ENCODE peak calls at places on chromosome 17, in nine cellular contexts. One of them, this sample, is unnamed.
A peak's percentile ranks its signal among the peaks of the same experiment; 100 is the strongest.

GRCh38 chr17:58338907-58339774 is 10.5 kb upstream of the TSPOAP1 start:
- DNase-seq in heart left ventricle: peak; percentile 63
- DNase-seq in SK-N-SH: peak; percentile 79
- DNase-seq in stomach: no peak
- DNase-seq in PC-3: no peak
- DNase-seq in small intestine: no peak
- DNase-seq in astrocyte: peak; percentile 68
- DNase-seq in endodermal cell: peak; percentile 94
- DNase-seq in heart right ventricle: no peak
- DNase-seq in this sample: peak; percentile 79

GRCh38 chr17:44760474-44761308 is 1.9 kb downstream of the ADAM11 start:
- DNase-seq in PC-3: no peak
- DNase-seq in endodermal cell: no peak
- DNase-seq in heart right ventricle: no peak
- DNase-seq in heart left ventricle: no peak
- DNase-seq in small intestine: no peak
- DNase-seq in SK-N-SH: peak; percentile 79
- DNase-seq in stomach: no peak
- DNase-seq in astrocyte: no peak
- DNase-seq in this sample: no peak

GRCh38 chr17:28763804-28764266 is 20.0 kb downstream of the TRAF4 start:
- DNase-seq in PC-3: peak; percentile 85
- DNase-seq in endodermal cell: peak; percentile 92
- DNase-seq in stomach: peak; percentile 85
- DNase-seq in astrocyte: peak; percentile 44
- DNase-seq in small intestine: peak; percentile 66
- DNase-seq in heart right ventricle: peak; percentile 83
- DNase-seq in heart left ventricle: peak; percentile 64
- DNase-seq in SK-N-SH: peak; percentile 78
- DNase-seq in this sample: no peak

GRCh38 chr17:74361613-74362391 is at the start of gene BTBD17:
- DNase-seq in heart right ventricle: peak; percentile 46
- DNase-seq in heart left ventricle: peak; percentile 58
- DNase-seq in stomach: peak; percentile 64
- DNase-seq in small intestine: peak; percentile 25
- DNase-seq in astrocyte: no peak
- DNase-seq in SK-N-SH: peak; percentile 78
- DNase-seq in endodermal cell: peak; percentile 98
- DNase-seq in PC-3: peak; percentile 68
- DNase-seq in this sample: no peak

GRCh38 chr17:3475155-3475808 is 515 bp upstream of the ASPA start:
- DNase-seq in stomach: no peak
- DNase-seq in astrocyte: no peak
- DNase-seq in heart left ventricle: no peak
- DNase-seq in small intestine: no peak
- DNase-seq in PC-3: no peak
- DNase-seq in heart right ventricle: no peak
- DNase-seq in endodermal cell: no peak
- DNase-seq in SK-N-SH: no peak
- DNase-seq in this sample: no peak

GRCh38 chr17:5775098-5775497 is 190.8 kb upstream of the NLRP1 start:
- DNase-seq in stomach: no peak
- DNase-seq in PC-3: no peak
- DNase-seq in SK-N-SH: no peak
- DNase-seq in heart right ventricle: no peak
- DNase-seq in endodermal cell: no peak
- DNase-seq in heart left ventricle: no peak
- DNase-seq in astrocyte: no peak
- DNase-seq in small intestine: no peak
- DNase-seq in this sample: no peak

GRCh38 chr17:48378696-48379095 is 51.3 kb downstream of the SKAP1 start:
- DNase-seq in small intestine: no peak
- DNase-seq in heart right ventricle: no peak
- DNase-seq in stomach: no peak
- DNase-seq in PC-3: no peak
- DNase-seq in astrocyte: no peak
- DNase-seq in endodermal cell: no peak
- DNase-seq in heart left ventricle: no peak
- DNase-seq in SK-N-SH: no peak
- DNase-seq in this sample: no peak

GRCh38 chr17:7380321-7380720 is 568 bp upstream of the TNK1 start:
- DNase-seq in SK-N-SH: peak; percentile 54
- DNase-seq in small intestine: peak; percentile 49
- DNase-seq in heart left ventricle: peak; percentile 59
- DNase-seq in endodermal cell: peak; percentile 75
- DNase-seq in stomach: peak; percentile 80
- DNase-seq in heart right ventricle: peak; percentile 73
- DNase-seq in PC-3: peak; percentile 11
- DNase-seq in astrocyte: peak; percentile 22
- DNase-seq in this sample: peak; percentile 76

GRCh38 chr17:49910094-49910857 is 58.7 kb upstream of the DLX4 start:
- DNase-seq in astrocyte: no peak
- DNase-seq in small intestine: peak; percentile 11
- DNase-seq in stomach: peak; percentile 59
- DNase-seq in PC-3: peak; percentile 79
- DNase-seq in heart right ventricle: no peak
- DNase-seq in heart left ventricle: no peak
- DNase-seq in endodermal cell: peak; percentile 93
- DNase-seq in SK-N-SH: peak; percentile 73
- DNase-seq in this sample: no peak

GRCh38 chr17:77206125-77206523 is 65.4 kb downstream of the SEC14L1 start:
- DNase-seq in stomach: no peak
- DNase-seq in small intestine: no peak
- DNase-seq in endodermal cell: no peak
- DNase-seq in SK-N-SH: no peak
- DNase-seq in heart right ventricle: no peak
- DNase-seq in heart left ventricle: no peak
- DNase-seq in PC-3: no peak
- DNase-seq in astrocyte: no peak
- DNase-seq in this sample: no peak

GRCh38 chr17:12089809-12090384 is 69.2 kb downstream of the MAP2K4 start:
- DNase-seq in endodermal cell: no peak
- DNase-seq in small intestine: no peak
- DNase-seq in SK-N-SH: no peak
- DNase-seq in heart right ventricle: no peak
- DNase-seq in PC-3: peak; percentile 94
- DNase-seq in stomach: no peak
- DNase-seq in astrocyte: peak; percentile 63
- DNase-seq in heart left ventricle: no peak
- DNase-seq in this sample: no peak

GRCh38 chr17:49730078-49730786 is 22.5 kb upstream of the SLC35B1 start:
- DNase-seq in heart right ventricle: peak; percentile 93
- DNase-seq in small intestine: no peak
- DNase-seq in heart left ventricle: peak; percentile 91
- DNase-seq in PC-3: no peak
- DNase-seq in SK-N-SH: no peak
- DNase-seq in endodermal cell: no peak
- DNase-seq in astrocyte: peak; percentile 92
- DNase-seq in stomach: peak; percentile 55
- DNase-seq in this sample: peak; percentile 75

GRCh38 chr17:80382446-80382845 is 32.5 kb upstream of the ENDOV start:
- DNase-seq in small intestine: no peak
- DNase-seq in stomach: no peak
- DNase-seq in astrocyte: no peak
- DNase-seq in SK-N-SH: peak; percentile 44
- DNase-seq in PC-3: no peak
- DNase-seq in heart right ventricle: no peak
- DNase-seq in endodermal cell: no peak
- DNase-seq in heart left ventricle: no peak
- DNase-seq in this sample: no peak
- H3K36me3 ChIP-seq in small intestine: peaks cover 68% of the 10 kb centered on the region
- H3K36me3 ChIP-seq in stomach: peaks cover 100% of the 10 kb centered on the region
- H3K36me3 ChIP-seq in astrocyte: peaks cover 19% of the 10 kb centered on the region
- H3K36me3 ChIP-seq in SK-N-SH: peaks cover 72% of the 10 kb centered on the region
- H3K36me3 ChIP-seq in PC-3: peaks cover 58% of the 10 kb centered on the region
- H3K36me3 ChIP-seq in heart right ventricle: peaks cover 9% of the 10 kb centered on the region
- H3K36me3 ChIP-seq in endodermal cell: peaks cover 91% of the 10 kb centered on the region
- H3K36me3 ChIP-seq in heart left ventricle: peaks cover 100% of the 10 kb centered on the region
- H3K36me3 ChIP-seq in this sample: peaks cover 98% of the 10 kb centered on the region

GRCh38 chr17:37516131-37516561 is 26.5 kb downstream of the DUSP14 start:
- DNase-seq in stomach: no peak
- DNase-seq in heart left ventricle: no peak
- DNase-seq in heart right ventricle: no peak
- DNase-seq in SK-N-SH: no peak
- DNase-seq in endodermal cell: peak; percentile 58
- DNase-seq in astrocyte: peak; percentile 75
- DNase-seq in PC-3: no peak
- DNase-seq in small intestine: no peak
- DNase-seq in this sample: no peak
- H3K36me3 ChIP-seq in stomach: peaks cover 88% of the 10 kb centered on the region
- H3K36me3 ChIP-seq in heart left ventricle: peaks cover 91% of the 10 kb centered on the region
- H3K36me3 ChIP-seq in heart right ventricle: peaks cover 3% of the 10 kb centered on the region
- H3K36me3 ChIP-seq in SK-N-SH: peaks cover 51% of the 10 kb centered on the region
- H3K36me3 ChIP-seq in endodermal cell: peaks cover 74% of the 10 kb centered on the region
- H3K36me3 ChIP-seq in astrocyte: peaks cover 36% of the 10 kb centered on the region
- H3K36me3 ChIP-seq in PC-3: no peaks in the 10 kb centered on the region
- H3K36me3 ChIP-seq in small intestine: peaks cover 18% of the 10 kb centered on the region
- H3K36me3 ChIP-seq in this sample: peaks cover 83% of the 10 kb centered on the region

DNA sequence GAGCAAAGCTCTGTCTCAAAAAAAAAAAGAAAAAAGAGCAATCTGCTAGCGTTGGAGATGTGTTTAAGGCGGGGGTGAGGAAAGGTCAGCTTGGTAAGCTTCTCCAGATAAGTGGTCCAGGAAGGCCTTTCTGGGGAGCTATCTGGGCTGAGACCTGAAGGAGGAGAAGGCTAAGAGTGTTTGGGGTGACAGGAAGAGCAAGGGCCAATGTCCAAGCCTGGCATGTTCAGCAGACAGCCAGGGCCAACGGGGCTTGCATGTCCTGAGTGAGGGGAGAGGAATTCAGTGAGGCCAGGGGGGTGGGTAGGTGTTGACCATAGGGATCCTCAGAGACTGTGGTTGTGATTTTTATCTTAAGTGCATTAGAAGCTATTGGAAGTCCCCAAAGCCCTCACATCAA is 15.4 kb downstream of the STAT5A start:
- DNase-seq in endodermal cell: no peak
- DNase-seq in astrocyte: no peak
- DNase-seq in PC-3: no peak
- DNase-seq in heart right ventricle: no peak
- DNase-seq in small intestine: no peak
- DNase-seq in SK-N-SH: no peak
- DNase-seq in heart left ventricle: no peak
- DNase-seq in stomach: no peak
- DNase-seq in this sample: no peak
- H3K36me3 ChIP-seq in endodermal cell: no peaks in the 10 kb centered on the region
- H3K36me3 ChIP-seq in astrocyte: no peaks in the 10 kb centered on the region
- H3K36me3 ChIP-seq in PC-3: no peaks in the 10 kb centered on the region
- H3K36me3 ChIP-seq in heart right ventricle: no peaks in the 10 kb centered on the region
- H3K36me3 ChIP-seq in small intestine: peaks cover 11% of the 10 kb centered on the region
- H3K36me3 ChIP-seq in SK-N-SH: no peaks in the 10 kb centered on the region
- H3K36me3 ChIP-seq in heart left ventricle: peaks cover 68% of the 10 kb centered on the region
- H3K36me3 ChIP-seq in stomach: peaks cover 96% of the 10 kb centered on the region
- H3K36me3 ChIP-seq in this sample: peaks cover 90% of the 10 kb centered on the region

DNA sequence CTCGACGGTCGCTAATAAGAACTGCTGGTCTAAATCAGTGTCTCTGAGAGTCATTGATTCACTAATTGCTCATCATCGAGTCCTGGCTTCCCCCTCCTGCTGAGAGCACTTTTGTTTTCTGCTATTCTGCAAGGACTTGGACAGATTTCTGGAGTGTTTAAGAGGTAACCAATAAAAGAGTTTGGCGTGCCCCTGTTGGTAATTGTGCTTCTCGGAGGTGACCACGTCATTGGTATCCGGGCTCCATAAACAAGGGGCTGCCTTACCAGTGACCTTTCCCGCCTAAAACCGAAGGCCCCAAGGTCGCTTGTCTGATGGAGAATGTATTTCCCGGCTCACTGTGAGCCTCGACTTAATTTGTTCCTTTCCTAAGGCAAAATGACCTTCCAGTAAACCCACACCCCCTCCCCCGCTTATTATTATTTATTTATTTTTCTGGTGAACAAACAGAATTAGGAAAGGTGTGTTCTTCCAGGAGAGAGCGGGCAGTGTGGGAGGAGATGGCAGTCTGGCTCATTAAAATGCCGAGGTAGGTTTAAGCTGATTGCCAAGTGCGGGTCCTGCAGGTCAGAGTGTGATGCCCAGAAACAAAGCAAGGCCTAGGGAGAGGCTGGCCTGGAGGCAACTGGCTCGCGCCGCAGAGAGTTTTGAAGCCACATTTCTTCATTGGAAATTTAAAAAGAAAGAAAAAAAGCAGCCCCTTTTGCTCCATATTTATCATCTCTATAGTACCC is 30.2 kb downstream of the MSI2 start:
- DNase-seq in heart right ventricle: no peak
- DNase-seq in astrocyte: no peak
- DNase-seq in heart left ventricle: no peak
- DNase-seq in small intestine: no peak
- DNase-seq in SK-N-SH: no peak
- DNase-seq in PC-3: no peak
- DNase-seq in endodermal cell: no peak
- DNase-seq in stomach: no peak
- DNase-seq in this sample: no peak
- H3K36me3 ChIP-seq in heart right ventricle: no peaks in the 10 kb centered on the region
- H3K36me3 ChIP-seq in astrocyte: no peaks in the 10 kb centered on the region
- H3K36me3 ChIP-seq in heart left ventricle: no peaks in the 10 kb centered on the region
- H3K36me3 ChIP-seq in small intestine: no peaks in the 10 kb centered on the region
- H3K36me3 ChIP-seq in SK-N-SH: no peaks in the 10 kb centered on the region
- H3K36me3 ChIP-seq in PC-3: no peaks in the 10 kb centered on the region
- H3K36me3 ChIP-seq in endodermal cell: peaks cover 7% of the 10 kb centered on the region
- H3K36me3 ChIP-seq in stomach: peaks cover 7% of the 10 kb centered on the region
- H3K36me3 ChIP-seq in this sample: no peaks in the 10 kb centered on the region

DNA sequence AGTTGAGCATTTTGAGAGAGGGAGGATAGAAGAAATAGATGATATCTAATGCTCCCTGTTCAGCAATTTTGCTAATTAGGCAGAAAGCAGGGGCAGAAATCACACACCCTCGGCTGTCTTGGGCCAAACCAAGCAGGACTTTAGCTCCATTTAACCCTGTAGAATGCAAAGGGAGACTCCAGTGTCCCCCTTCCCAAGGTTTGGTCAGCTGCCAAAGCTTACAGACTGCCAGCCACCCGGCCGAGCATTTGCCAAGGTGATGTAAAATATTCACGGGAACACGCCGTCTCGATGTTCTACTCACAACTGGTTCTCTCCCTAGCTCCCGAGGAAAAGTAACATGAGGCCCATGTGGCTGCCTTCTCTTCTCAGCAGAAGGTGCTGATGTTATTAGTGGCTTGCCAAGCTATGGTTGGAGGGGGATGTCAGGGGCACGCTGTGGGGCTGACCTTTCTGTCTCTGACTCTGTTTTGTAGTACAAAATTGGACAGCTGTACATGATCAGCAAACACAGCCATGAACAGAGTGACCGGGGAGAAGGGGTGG is 155.3 kb downstream of the PITPNC1 start:
- DNase-seq in PC-3: no peak
- DNase-seq in stomach: no peak
- DNase-seq in endodermal cell: peak; percentile 38
- DNase-seq in SK-N-SH: no peak
- DNase-seq in heart left ventricle: no peak
- DNase-seq in astrocyte: no peak
- DNase-seq in heart right ventricle: no peak
- DNase-seq in small intestine: no peak
- DNase-seq in this sample: no peak
- H3K36me3 ChIP-seq in PC-3: peaks cover 6% of the 10 kb centered on the region
- H3K36me3 ChIP-seq in stomach: peaks cover 3% of the 10 kb centered on the region
- H3K36me3 ChIP-seq in endodermal cell: peaks cover 19% of the 10 kb centered on the region
- H3K36me3 ChIP-seq in SK-N-SH: peaks cover 4% of the 10 kb centered on the region
- H3K36me3 ChIP-seq in heart left ventricle: peaks cover 4% of the 10 kb centered on the region
- H3K36me3 ChIP-seq in astrocyte: no peaks in the 10 kb centered on the region
- H3K36me3 ChIP-seq in heart right ventricle: no peaks in the 10 kb centered on the region
- H3K36me3 ChIP-seq in small intestine: no peaks in the 10 kb centered on the region
- H3K36me3 ChIP-seq in this sample: no peaks in the 10 kb centered on the region

This sample was measured in suprapubic skin.